ENCODE peak calls at places on chromosomes 3 and 15, in four cellular contexts. W is HepG2, T is GM12878, P is H1. X is an unnamed sample.

GRCh38 chr3:34988296-34988695 is 651.0 kb upstream of the ARPP21 start:
- DNase-seq in P (no peak), T (no peak), W (no peak), X (no peak)

GRCh38 chr3:128285925-128286275 is 132.6 kb downstream of the EEFSEC start:
- DNase-seq in P (no peak), T (no peak), W (no peak), X (no peak)

GRCh38 chr15:31004220-31004733 is 12.8 kb upstream of the MTMR10 start:
- DNase-seq in P (no peak), T (peak), W (no peak), X (peak)

GRCh38 chr3:65902304-65902793 is 136.4 kb downstream of the MAGI1 start:
- DNase-seq in T (no peak), W (no peak), P (peak), X (peak)

GRCh38 chr15:66132251-66132816 is 121.2 kb downstream of the MEGF11 start:
- DNase-seq in W (peak), T (no peak), P (no peak), X (no peak)

GRCh38 chr3:33613041-33613440 is 105.0 kb downstream of the CLASP2 start:
- DNase-seq in W (no peak), P (no peak), T (no peak), X (no peak)

GRCh38 chr3:15387171-15387581 is 40.2 kb downstream of the METTL6 start:
- DNase-seq in T (no peak), W (no peak), P (no peak), X (no peak)

GRCh38 chr15:60373327-60373726 is 24.5 kb downstream of the ANXA2 start:
- DNase-seq in P (no peak), W (no peak), T (no peak), X (no peak)

GRCh38 chr3:114899186-114899931 is 247.7 kb downstream of the ZBTB20 start:
- DNase-seq in T (no peak), P (no peak), W (peak), X (no peak)

GRCh38 chr3:66435988-66436387 is 64.8 kb downstream of the LRIG1 start:
- DNase-seq in W (no peak), T (no peak), P (no peak), X (no peak)

GRCh38 chr15:80876034-80876433 is 96.9 kb downstream of the CEMIP start:
- DNase-seq in T (no peak), W (no peak), P (no peak), X (no peak)

GRCh38 chr15:75024102-75024636 is 779 bp downstream of the PPCDC start:
- DNase-seq in W (no peak), T (no peak), P (no peak), X (no peak)

GRCh38 chr15:80710635-80711553 is 15.8 kb downstream of the ABHD17C start:
- DNase-seq in T (peak), P (no peak), W (no peak), X (no peak)

GRCh38 chr3:169660709-169661566 is 2.6 kb downstream of the MECOM start:
- DNase-seq in T (no peak), W (no peak), P (no peak), X (no peak)

GRCh38 chr3:7504886-7505775 is 644.2 kb downstream of the GRM7 start:
- DNase-seq in P (no peak), T (no peak), W (peak), X (no peak)

GRCh38 chr15:98727115-98728040 is 79.0 kb downstream of the IGF1R start:
- DNase-seq in T (no peak), P (peak), W (peak), X (peak)

GRCh38 chr15:66830358-66830757 is 128.3 kb downstream of the SMAD6 start:
- DNase-seq in W (no peak), P (no peak), T (no peak), X (no peak)

GRCh38 chr3:174342941-174343431 is 516.1 kb upstream of the NAALADL2 start:
- DNase-seq in P (no peak), T (no peak), W (no peak), X (no peak)

GRCh38 chr15:34304613-34305012 is 33.0 kb downstream of the SLC12A6 start:
- DNase-seq in W (peak), P (no peak), T (no peak), X (no peak)

GRCh38 chr3:132347095-132347494 is 29.9 kb downstream of the ACP3 start:
- DNase-seq in T (no peak), W (peak), P (no peak), X (no peak)

GRCh38 chr15:48777645-48778337 is 33.1 kb downstream of the CEP152 start:
- DNase-seq in W (no peak), T (no peak), P (no peak), X (no peak)

GRCh38 chr3:119913021-119913420 is 131.1 kb downstream of the NR1I2 start:
- DNase-seq in W (no peak), T (no peak), P (no peak), X (peak)

GRCh38 chr3:17032407-17033034 is 147.8 kb downstream of the PLCL2 start:
- DNase-seq in P (no peak), W (peak), T (no peak), X (peak)

GRCh38 chr3:12938258-12938711 is 96.9 kb upstream of the RPL32 start:
- DNase-seq in T (no peak), W (no peak), P (no peak), X (no peak)

GRCh38 chr3:51977449-51978142 is 2.7 kb downstream of the ABHD14A start:
- DNase-seq in W (no peak), P (no peak), T (no peak), X (no peak)

GRCh38 chr3:173584093-173584833 is 186.7 kb downstream of the NLGN1 start:
- DNase-seq in W (no peak), T (no peak), P (no peak), X (peak)

GRCh38 chr3:16234281-16234680 is 30.5 kb downstream of the DPH3 start:
- DNase-seq in T (no peak), W (no peak), P (no peak), X (no peak)

GRCh38 chr3:101009386-101009785 is 16.2 kb upstream of the ABI3BP start:
- DNase-seq in P (no peak), W (no peak), T (no peak), X (no peak)

GRCh38 chr3:54771050-54771449 is 156.8 kb downstream of the LRTM1 start:
- DNase-seq in P (no peak), T (no peak), W (no peak), X (no peak)

GRCh38 chr3:127799476-127800222 is 22.7 kb downstream of the MGLL start:
- DNase-seq in T (no peak), P (no peak), W (no peak), X (no peak)

GRCh38 chr3:138835177-138835757 is 539 bp upstream of the PIK3CB start:
- DNase-seq in P (no peak), T (no peak), W (no peak), X (no peak)

GRCh38 chr15:42729409-42729808 is 7.5 kb downstream of the CDAN1 start:
- DNase-seq in W (no peak), P (no peak), T (no peak), X (no peak)

GRCh38 chr3:101780661-101781060 is 1.6 kb downstream of the NXPE3 start:
- DNase-seq in P (no peak), W (peak), T (no peak), X (no peak)

GRCh38 chr3:81485444-81485865 is 276.0 kb downstream of the GBE1 start:
- DNase-seq in P (no peak), W (no peak), T (peak), X (no peak)

GRCh38 chr15:57921371-57921770 is 144.1 kb downstream of the ALDH1A2 start:
- DNase-seq in P (no peak), W (no peak), T (no peak), X (no peak)

DNA sequence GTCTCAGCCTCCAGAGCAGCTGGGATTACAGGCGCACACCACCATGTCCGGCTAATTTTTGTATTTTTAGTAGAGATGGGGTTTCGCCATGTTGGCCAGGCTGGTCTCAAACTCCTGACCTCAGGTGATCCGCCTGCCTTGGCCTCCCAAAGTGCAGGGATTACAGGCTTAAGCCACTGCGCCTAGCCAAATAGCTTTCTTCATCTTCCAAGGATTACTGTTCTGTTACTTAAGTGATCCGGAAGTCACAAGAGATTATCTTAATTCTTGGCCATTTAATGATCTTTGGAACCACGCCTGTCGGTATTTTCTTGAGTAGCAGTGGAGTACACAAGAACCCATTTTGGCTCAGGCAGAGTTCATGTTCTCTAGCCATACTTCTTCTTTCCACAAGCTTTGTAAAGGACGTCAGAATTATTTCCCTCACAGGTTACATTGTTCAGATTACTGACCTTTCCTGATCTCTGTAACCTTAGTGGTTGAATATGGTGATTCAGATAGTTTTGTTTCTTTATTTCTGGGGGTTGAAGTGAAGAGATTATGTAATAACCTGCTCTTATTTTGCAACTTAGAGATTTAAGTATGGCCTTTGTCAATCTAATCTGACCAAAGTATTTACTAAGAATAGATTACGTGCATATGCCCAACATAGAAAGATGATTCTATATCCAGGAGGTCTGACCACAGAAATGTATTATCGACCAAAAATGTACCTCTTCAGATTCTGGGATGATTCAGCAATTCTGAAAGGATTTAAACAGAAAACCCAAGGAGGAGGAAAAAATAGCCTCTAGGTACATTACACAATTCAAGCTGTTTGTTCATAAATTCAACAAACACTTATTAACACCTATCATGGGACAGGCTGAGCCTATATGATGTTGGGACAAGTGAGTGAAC is 132.2 kb downstream of the GREM1 start:
- DNase-seq in P (no peak), T (no peak), W (no peak), X (no peak)
- H3K9ac ChIP-seq in P (no peak), T (no peak), W (no peak), X (no peak)

GRCh38 chr3:69290006-69290405 is 95.9 kb downstream of the FRMD4B start:
- DNase-seq in W (no peak), P (no peak), T (no peak), X (no peak)
- TF ChIP-seq ZNF274 in W (no peak), P (no peak), T (no peak), X (no peak)

GRCh38 chr3:172467170-172467824 is 19.0 kb upstream of the GHSR start:
- DNase-seq in P (no peak), T (no peak), W (no peak), X (no peak)
- TF ChIP-seq SUZ12 in P (no peak), T (no peak), W (no peak), X (no peak)

DNA sequence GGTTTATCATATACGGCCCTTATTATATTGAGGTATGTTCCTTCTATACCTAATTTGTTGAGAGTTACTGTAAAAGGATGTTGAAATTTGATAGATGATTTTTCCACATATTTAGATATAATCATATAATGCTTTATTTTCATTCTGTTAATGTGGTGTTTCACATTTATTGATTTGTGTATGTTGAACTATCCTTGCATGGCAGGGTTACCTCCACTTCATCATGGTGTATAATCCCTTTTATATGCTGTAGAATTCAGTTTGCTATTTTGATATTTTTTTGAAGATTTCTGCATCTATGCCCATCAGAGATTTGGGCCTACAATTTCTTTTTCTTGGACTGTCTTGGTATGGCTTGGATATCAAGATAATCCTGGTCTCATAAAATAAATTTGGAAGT is 355.5 kb downstream of the EDEM1 start:
- DNase-seq in P (no peak), T (no peak), W (no peak), X (no peak)
- H3K9ac ChIP-seq in P (no peak), T (no peak), W (no peak), X (no peak)

GRCh38 chr3:171116802-171117395 is 90.4 kb upstream of the SLC2A2 start:
- DNase-seq in P (no peak), W (no peak), T (no peak), X (peak)
- TF ChIP-seq ZNF274 in P (no peak), W (no peak), T (no peak), X (no peak)

GRCh38 chr15:70049115-70049514 is 48.6 kb downstream of the TLE3 start:
- DNase-seq in T (no peak), P (no peak), W (no peak), X (no peak)

GRCh38 chr15:70048196-70048565 is 49.5 kb downstream of the TLE3 start:
- DNase-seq in T (no peak), P (no peak), W (no peak), X (no peak)

GRCh38 chr15:70047386-70048195 is 50.1 kb downstream of the TLE3 start:
- DNase-seq in P (no peak), T (no peak), W (no peak), X (no peak)

GRCh38 chr15:70049701-70050445 is 47.8 kb downstream of the TLE3 start:
- DNase-seq in P (no peak), W (no peak), T (no peak), X (no peak)

DNA sequence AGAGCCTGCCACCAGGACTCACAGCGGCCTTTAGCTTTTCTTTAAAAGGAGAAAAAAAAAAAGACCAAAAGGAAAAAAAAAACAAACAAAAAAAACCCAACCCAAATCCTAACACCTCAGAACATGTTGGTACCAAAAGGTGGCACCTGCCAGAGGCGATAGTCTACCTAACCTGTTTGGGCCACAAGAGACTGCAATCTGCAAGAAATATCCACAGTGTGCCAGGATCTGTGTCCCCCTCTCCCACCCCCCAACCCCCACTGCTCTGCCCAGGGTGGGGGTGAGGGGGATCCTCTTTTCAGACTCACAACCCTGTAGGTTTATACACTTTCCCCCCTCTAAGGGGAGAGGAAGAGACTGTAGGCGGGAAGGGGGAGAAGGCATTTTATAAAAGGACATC is 49.1 kb downstream of the TLE3 start:
- DNase-seq in W (no peak), P (no peak), T (no peak), X (no peak)
- TF ChIP-seq SUZ12 in W (no peak), P (no peak), T (no peak), X (no peak)

DNA sequence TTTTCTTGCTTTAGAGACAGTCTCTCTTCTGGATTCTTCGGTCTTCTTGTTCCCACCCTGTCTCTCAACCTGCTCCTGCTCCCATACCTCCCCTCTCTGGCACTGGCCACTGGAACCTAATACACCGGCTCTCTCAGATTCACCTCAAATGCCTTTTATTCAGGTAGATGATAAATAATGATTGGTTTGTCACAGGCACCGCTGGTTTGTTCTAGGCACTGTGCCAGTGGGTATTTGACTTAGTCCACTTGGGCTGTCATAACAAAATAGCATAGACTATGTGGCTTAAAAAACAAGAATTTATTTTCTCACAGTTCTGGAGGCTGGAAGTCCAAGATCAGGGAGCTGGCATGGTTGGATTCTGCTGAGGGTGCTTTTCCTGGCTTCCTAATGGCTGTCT is 278.2 kb upstream of the STT3B start:
- DNase-seq in W (no peak), P (no peak), T (no peak), X (no peak)
- H3K9ac ChIP-seq in W (no peak), P (no peak), T (no peak), X (no peak)

DNA sequence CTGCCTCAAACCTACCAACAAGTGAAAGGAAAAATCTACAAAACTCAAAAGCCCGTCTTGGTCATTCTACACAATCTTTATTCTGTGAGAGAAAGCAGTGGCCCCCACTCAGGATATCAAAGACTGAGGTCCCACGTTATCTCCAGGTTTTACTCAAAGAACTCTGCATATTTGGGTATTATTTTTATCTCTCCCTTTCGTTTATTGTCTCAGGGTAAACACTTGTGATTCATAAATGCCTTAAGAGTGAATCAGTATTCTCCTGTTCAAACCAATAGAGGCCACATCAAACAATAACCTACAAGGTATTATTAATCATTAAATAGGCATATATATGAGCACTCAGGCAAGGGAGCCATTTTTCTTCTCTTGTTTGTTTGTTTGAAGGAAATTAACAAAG is 14.1 kb upstream of the HES1 start:
- DNase-seq in P (no peak), W (peak), T (no peak), X (no peak)
- TF ChIP-seq ZNF274 in P (no peak), W (no peak), T (no peak), X (no peak)

GRCh38 chr3:53324011-53324544 is 23.3 kb downstream of the DCP1A start:
- DNase-seq in T (no peak), W (no peak), P (no peak), X (no peak)

GRCh38 chr3:53318522-53318921 is 28.8 kb downstream of the DCP1A start:
- DNase-seq in T (no peak), P (no peak), W (no peak), X (no peak)

GRCh38 chr3:53320697-53321096 is 26.6 kb downstream of the DCP1A start:
- DNase-seq in T (no peak), P (no peak), W (no peak), X (no peak)
- TF ChIP-seq SUZ12 in T (no peak), P (no peak), W (no peak), X (no peak)